ENCODE peak calls at places on chromosomes 11 and 22, in nine cellular contexts. J, N, C, X, T, L, I, H and G are unnamed samples.

GRCh38 chr11:115330693-115331482 is 173.3 kb downstream of the CADM1 start:
- DNase-seq in J (no peak), N (no peak), C (no peak), X (no peak), T (no peak), L (no peak), I (no peak), H (no peak), G (no peak)

GRCh38 chr11:61690706-61691377 is 10.7 kb downstream of the DAGLA start:
- DNase-seq in J (no peak), N (no peak), C (no peak), X (no peak), T (no peak), L (no peak), I (no peak), H (no peak), G (no peak)

GRCh38 chr11:69483696-69484426 is 2.4 kb downstream of the LINC01488 start:
- DNase-seq in J (no peak), N (no peak), C (no peak), X (no peak), T (no peak), L (peak), I (no peak), H (no peak), G (no peak)

GRCh38 chr11:45657496-45658260 is 7.7 kb downstream of the CHST1 start:
- DNase-seq in J (no peak), N (no peak), C (no peak), X (no peak), T (no peak), L (no peak), I (no peak), H (no peak), G (no peak)

GRCh38 chr11:2375341-2375853 is 1.7 kb upstream of the CD81 start:
- DNase-seq in J (no peak), N (no peak), C (no peak), X (no peak), T (no peak), L (peak), I (no peak), H (no peak), G (no peak)

GRCh38 chr11:35317253-35317652 is 102.1 kb downstream of the SLC1A2 start:
- DNase-seq in J (no peak), N (no peak), C (no peak), X (no peak), T (no peak), L (no peak), I (no peak), H (no peak), G (no peak)

GRCh38 chr11:61814958-61815789 is 1.6 kb downstream of the FADS1 start:
- DNase-seq in J (peak), N (peak), C (peak), X (peak), T (peak), L (peak), I (peak), H (peak), G (peak)

GRCh38 chr11:69576069-69576782 is 64.7 kb upstream of the CCND1 start:
- DNase-seq in J (no peak), N (no peak), C (no peak), X (no peak), T (no peak), L (no peak), I (no peak), H (no peak), G (no peak)

GRCh38 chr11:7691759-7692334 is 14.4 kb downstream of the OVCH2 start:
- DNase-seq in J (no peak), N (no peak), C (peak), X (no peak), T (no peak), L (no peak), I (no peak), H (no peak), G (no peak)

GRCh38 chr11:16169946-16170345 is 186.4 kb downstream of the SOX6 start:
- DNase-seq in J (no peak), N (no peak), C (no peak), X (no peak), T (no peak), L (no peak), I (no peak), H (no peak), G (no peak)

GRCh38 chr11:73962097-73962705 is 11.4 kb downstream of the DNAJB13 start:
- DNase-seq in J (no peak), N (no peak), C (no peak), X (no peak), T (no peak), L (no peak), I (peak), H (no peak), G (no peak)

GRCh38 chr22:39999144-39999757 is 4.5 kb downstream of the FAM83F start:
- DNase-seq in J (no peak), N (no peak), C (peak), X (peak), T (no peak), L (no peak), I (no peak), H (no peak), G (no peak)

GRCh38 chr11:14059491-14059890 is 97.0 kb downstream of the SPON1 start:
- DNase-seq in J (no peak), N (no peak), C (no peak), X (no peak), T (no peak), L (no peak), I (no peak), H (no peak), G (peak)

GRCh38 chr11:93611836-93612677 is 49.4 kb upstream of the CEP295 start:
- DNase-seq in J (no peak), N (no peak), C (no peak), X (no peak), T (no peak), L (no peak), I (no peak), H (no peak), G (no peak)

GRCh38 chr11:101566626-101567025 is 17.2 kb downstream of the TRPC6 start:
- DNase-seq in J (no peak), N (no peak), C (no peak), X (no peak), T (no peak), L (no peak), I (no peak), H (no peak), G (no peak)

GRCh38 chr11:66002648-66003225 is 434 bp downstream of the BANF1 start:
- DNase-seq in J (no peak), N (no peak), C (peak), X (no peak), T (no peak), L (peak), I (no peak), H (no peak), G (no peak)

GRCh38 chr22:40243891-40244290 is 66.2 kb downstream of the TNRC6B start:
- DNase-seq in J (no peak), N (peak), C (no peak), X (no peak), T (no peak), L (no peak), I (no peak), H (no peak), G (no peak)

GRCh38 chr22:25068701-25069100 is 116.2 kb downstream of the KIAA1671 start:
- DNase-seq in J (no peak), N (peak), C (no peak), X (no peak), T (no peak), L (no peak), I (no peak), H (no peak), G (no peak)

GRCh38 chr11:35887737-35888136 is 56.1 kb upstream of the LDLRAD3 start:
- DNase-seq in J (no peak), N (no peak), C (no peak), X (no peak), T (no peak), L (no peak), I (no peak), H (no peak), G (no peak)

DNA sequence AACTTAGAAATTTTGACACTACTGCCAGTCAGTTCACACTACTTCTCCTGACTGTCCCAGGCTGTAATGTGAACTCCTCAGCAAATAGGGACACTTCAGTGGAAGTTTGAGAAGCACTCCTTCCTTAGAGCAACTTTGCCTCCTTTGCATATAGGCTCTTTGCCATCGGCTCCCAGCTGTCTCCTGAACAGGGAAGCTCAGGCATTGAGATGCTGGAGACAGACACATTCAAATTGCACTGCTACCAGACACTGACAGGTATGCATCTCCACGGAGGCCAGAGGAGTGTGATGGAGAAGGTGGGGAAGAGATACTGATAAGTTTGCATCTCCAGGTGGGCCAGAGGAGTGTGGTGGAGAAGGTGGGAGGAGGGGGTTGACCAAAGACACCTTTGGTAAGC is 1.4 kb downstream of the TRAPPC4 start:
- DNase-seq in J (no peak), N (no peak), C (no peak), X (no peak), T (no peak), L (no peak), I (no peak), H (no peak), G (no peak)
- H3K27ac ChIP-seq in J (no peak), N (peak), C (no peak), X (no peak), T (peak), L (no peak), I (no peak), H (no peak), G (no peak)

GRCh38 chr11:11622772-11623531 is 1.1 kb upstream of the GALNT18 start:
- DNase-seq in J (no peak), N (no peak), C (no peak), X (no peak), T (no peak), L (no peak), I (no peak), H (no peak), G (no peak)
- H3K27ac ChIP-seq in J (no peak), N (no peak), C (no peak), X (no peak), T (no peak), L (peak), I (no peak), H (no peak), G (peak)

GRCh38 chr11:77069969-77070582 is 3.3 kb downstream of the CAPN5 start:
- DNase-seq in J (no peak), N (no peak), C (no peak), X (no peak), T (no peak), L (no peak), I (no peak), H (no peak), G (no peak)
- H3K27ac ChIP-seq in J (no peak), N (no peak), C (no peak), X (no peak), T (no peak), L (no peak), I (no peak), H (no peak), G (no peak)

DNA sequence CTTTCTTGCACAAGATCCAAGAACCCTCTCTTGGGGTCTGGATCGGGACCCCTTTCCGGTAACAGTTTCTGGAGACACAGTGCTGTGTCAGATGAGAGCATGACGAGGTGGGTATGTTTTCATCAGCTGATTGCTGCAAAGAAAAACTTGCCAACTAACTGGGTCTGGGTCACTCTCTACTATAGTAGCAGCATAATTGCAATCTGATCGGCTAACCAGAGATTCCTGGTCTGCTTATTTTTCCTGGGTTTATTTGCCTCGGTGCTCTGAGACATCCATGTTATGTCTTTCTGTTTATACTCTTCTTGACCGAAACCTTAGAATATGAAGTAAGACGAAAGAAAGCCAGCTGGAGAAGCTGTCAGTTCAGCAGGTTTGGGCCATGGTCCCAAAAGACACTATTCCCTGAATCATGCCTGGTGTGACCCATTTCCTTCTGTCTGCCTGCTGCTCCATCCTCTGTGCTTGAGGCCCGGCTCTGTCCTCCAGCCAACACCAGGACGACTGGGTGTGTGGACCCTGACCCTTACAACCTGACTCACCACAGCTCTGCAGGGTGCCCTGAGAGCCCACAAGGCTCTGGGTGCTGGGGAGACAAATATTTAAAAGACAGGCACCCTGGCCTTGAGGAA is 24.1 kb upstream of the CLMP start:
- DNase-seq in J (peak), N (no peak), C (peak), X (no peak), T (no peak), L (no peak), I (no peak), H (no peak), G (no peak)
- H3K27ac ChIP-seq in J (peak), N (no peak), C (peak), X (peak), T (no peak), L (no peak), I (no peak), H (no peak), G (no peak)

GRCh38 chr11:63553759-63554158 is 9.4 kb downstream of the PLAAT2 start:
- DNase-seq in J (no peak), N (peak), C (peak), X (no peak), T (no peak), L (no peak), I (no peak), H (no peak), G (no peak)
- H3K27ac ChIP-seq in J (no peak), N (peak), C (no peak), X (no peak), T (no peak), L (no peak), I (no peak), H (no peak), G (no peak)

GRCh38 chr22:26970809-26971394 is 313.5 kb downstream of the MIAT start:
- DNase-seq in J (no peak), N (no peak), C (no peak), X (no peak), T (no peak), L (no peak), I (no peak), H (no peak), G (no peak)
- H3K27ac ChIP-seq in J (no peak), N (no peak), C (no peak), X (no peak), T (no peak), L (no peak), I (no peak), H (no peak), G (no peak)

DNA sequence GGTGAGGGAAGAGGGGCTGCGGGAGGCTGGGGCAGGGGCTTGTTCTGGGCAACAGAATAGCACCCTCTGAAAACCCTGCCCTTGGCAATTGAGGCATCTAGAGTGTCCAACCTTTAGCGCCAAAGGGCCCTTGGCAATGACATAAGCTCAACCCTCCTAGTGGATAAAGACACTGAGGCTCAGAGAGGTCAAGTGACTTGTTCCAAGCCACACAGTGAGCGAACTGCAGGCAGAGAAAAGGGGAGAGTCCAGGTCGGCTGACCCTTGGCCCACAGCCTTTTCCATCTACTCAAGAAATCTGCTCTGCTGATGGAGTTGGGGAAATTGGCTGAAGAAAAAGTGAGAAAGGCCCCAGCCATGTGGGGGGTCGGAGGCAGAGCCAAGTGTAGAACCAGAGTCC is 2.9 kb downstream of the SEC14L2 start:
- DNase-seq in J (no peak), N (no peak), C (no peak), X (no peak), T (no peak), L (no peak), I (no peak), H (no peak), G (no peak)
- H3K27ac ChIP-seq in J (no peak), N (no peak), C (no peak), X (no peak), T (no peak), L (no peak), I (no peak), H (no peak), G (no peak)

GRCh38 chr11:127027000-127027399 is 26.4 kb upstream of the KIRREL3 start:
- DNase-seq in J (no peak), N (no peak), C (no peak), X (no peak), T (no peak), L (no peak), I (no peak), H (no peak), G (no peak)
- H3K27ac ChIP-seq in J (no peak), N (no peak), C (no peak), X (no peak), T (no peak), L (no peak), I (no peak), H (no peak), G (no peak)